ENCODE peak calls at places on chromosome 16, in ten cellular contexts. One of them, this sample, is unnamed.

GRCh38 chr16:67475051-67475450 is 5.9 kb downstream of the ATP6V0D1 start:
- DNase-seq in activated naive CD8-positive, alpha-beta T cell treated with anti-CD3 and anti-CD28 coated beads for 36 hours: no peak
- DNase-seq in activated CD4-positive, alpha-beta T cell treated with anti-CD3 and anti-CD28 coated beads, Interleukin-2, amount 10 ng/mL, durations not matched to agents 7 days and 5 days: no peak
- DNase-seq in activated naive CD4-positive, alpha-beta T cell: no peak
- DNase-seq in NCI-H1092 treated with DMSO at 0.1 percent for 48 hours: peak
- DNase-seq in neural crest cell: no peak
- DNase-seq in amygdala: no peak
- DNase-seq in HT-29: no peak
- DNase-seq in activated CD8-positive, alpha-beta memory T cell treated with anti-CD3 and anti-CD28 coated beads for 1 hour: no peak
- DNase-seq in stimulated activated CD8-positive, alpha-beta memory T cell treated with anti-CD3 and anti-CD28 coated beads, Interleukin-2, amount 100 ng/mL, for 48 hours: no peak
- DNase-seq in this sample: no peak

GRCh38 chr16:78543066-78543465 is 443.6 kb downstream of the WWOX start:
- DNase-seq in activated naive CD8-positive, alpha-beta T cell treated with anti-CD3 and anti-CD28 coated beads for 36 hours: no peak
- DNase-seq in activated CD4-positive, alpha-beta T cell treated with anti-CD3 and anti-CD28 coated beads, Interleukin-2, amount 10 ng/mL, durations not matched to agents 7 days and 5 days: no peak
- DNase-seq in activated naive CD4-positive, alpha-beta T cell: no peak
- DNase-seq in NCI-H1092 treated with DMSO at 0.1 percent for 48 hours: no peak
- DNase-seq in neural crest cell: no peak
- DNase-seq in amygdala: no peak
- DNase-seq in HT-29: no peak
- DNase-seq in activated CD8-positive, alpha-beta memory T cell treated with anti-CD3 and anti-CD28 coated beads for 1 hour: no peak
- DNase-seq in stimulated activated CD8-positive, alpha-beta memory T cell treated with anti-CD3 and anti-CD28 coated beads, Interleukin-2, amount 100 ng/mL, for 48 hours: no peak
- DNase-seq in this sample: no peak

GRCh38 chr16:57568173-57568678 is 25.8 kb downstream of the ADGRG5 start:
- DNase-seq in activated naive CD8-positive, alpha-beta T cell treated with anti-CD3 and anti-CD28 coated beads for 36 hours: no peak
- DNase-seq in activated CD4-positive, alpha-beta T cell treated with anti-CD3 and anti-CD28 coated beads, Interleukin-2, amount 10 ng/mL, durations not matched to agents 7 days and 5 days: no peak
- DNase-seq in activated naive CD4-positive, alpha-beta T cell: no peak
- DNase-seq in NCI-H1092 treated with DMSO at 0.1 percent for 48 hours: no peak
- DNase-seq in neural crest cell: no peak
- DNase-seq in amygdala: no peak
- DNase-seq in HT-29: no peak
- DNase-seq in activated CD8-positive, alpha-beta memory T cell treated with anti-CD3 and anti-CD28 coated beads for 1 hour: no peak
- DNase-seq in stimulated activated CD8-positive, alpha-beta memory T cell treated with anti-CD3 and anti-CD28 coated beads, Interleukin-2, amount 100 ng/mL, for 48 hours: no peak
- DNase-seq in this sample: no peak

GRCh38 chr16:9372934-9373890 is 281.8 kb downstream of the HAPSTR1 start:
- DNase-seq in activated naive CD8-positive, alpha-beta T cell treated with anti-CD3 and anti-CD28 coated beads for 36 hours: no peak
- DNase-seq in activated CD4-positive, alpha-beta T cell treated with anti-CD3 and anti-CD28 coated beads, Interleukin-2, amount 10 ng/mL, durations not matched to agents 7 days and 5 days: no peak
- DNase-seq in activated naive CD4-positive, alpha-beta T cell: no peak
- DNase-seq in NCI-H1092 treated with DMSO at 0.1 percent for 48 hours: no peak
- DNase-seq in neural crest cell: no peak
- DNase-seq in amygdala: no peak
- DNase-seq in HT-29: no peak
- DNase-seq in activated CD8-positive, alpha-beta memory T cell treated with anti-CD3 and anti-CD28 coated beads for 1 hour: no peak
- DNase-seq in stimulated activated CD8-positive, alpha-beta memory T cell treated with anti-CD3 and anti-CD28 coated beads, Interleukin-2, amount 100 ng/mL, for 48 hours: no peak
- DNase-seq in this sample: no peak

GRCh38 chr16:2194852-2195315 is 1.5 kb downstream of the CASKIN1 start:
- DNase-seq in activated naive CD8-positive, alpha-beta T cell treated with anti-CD3 and anti-CD28 coated beads for 36 hours: peak
- DNase-seq in activated CD4-positive, alpha-beta T cell treated with anti-CD3 and anti-CD28 coated beads, Interleukin-2, amount 10 ng/mL, durations not matched to agents 7 days and 5 days: peak
- DNase-seq in activated naive CD4-positive, alpha-beta T cell: no peak
- DNase-seq in NCI-H1092 treated with DMSO at 0.1 percent for 48 hours: peak
- DNase-seq in neural crest cell: no peak
- DNase-seq in amygdala: no peak
- DNase-seq in HT-29: peak
- DNase-seq in activated CD8-positive, alpha-beta memory T cell treated with anti-CD3 and anti-CD28 coated beads for 1 hour: no peak
- DNase-seq in stimulated activated CD8-positive, alpha-beta memory T cell treated with anti-CD3 and anti-CD28 coated beads, Interleukin-2, amount 100 ng/mL, for 48 hours: no peak
- DNase-seq in this sample: peak

GRCh38 chr16:85168732-85169256 is 56.5 kb upstream of the CIBAR2 start:
- DNase-seq in activated naive CD8-positive, alpha-beta T cell treated with anti-CD3 and anti-CD28 coated beads for 36 hours: no peak
- DNase-seq in activated CD4-positive, alpha-beta T cell treated with anti-CD3 and anti-CD28 coated beads, Interleukin-2, amount 10 ng/mL, durations not matched to agents 7 days and 5 days: no peak
- DNase-seq in activated naive CD4-positive, alpha-beta T cell: no peak
- DNase-seq in NCI-H1092 treated with DMSO at 0.1 percent for 48 hours: peak
- DNase-seq in neural crest cell: peak
- DNase-seq in amygdala: no peak
- DNase-seq in HT-29: no peak
- DNase-seq in activated CD8-positive, alpha-beta memory T cell treated with anti-CD3 and anti-CD28 coated beads for 1 hour: no peak
- DNase-seq in stimulated activated CD8-positive, alpha-beta memory T cell treated with anti-CD3 and anti-CD28 coated beads, Interleukin-2, amount 100 ng/mL, for 48 hours: no peak
- DNase-seq in this sample: peak

GRCh38 chr16:79757968-79758367 is 157.4 kb upstream of the MAF start:
- DNase-seq in activated naive CD8-positive, alpha-beta T cell treated with anti-CD3 and anti-CD28 coated beads for 36 hours: no peak
- DNase-seq in activated CD4-positive, alpha-beta T cell treated with anti-CD3 and anti-CD28 coated beads, Interleukin-2, amount 10 ng/mL, durations not matched to agents 7 days and 5 days: no peak
- DNase-seq in activated naive CD4-positive, alpha-beta T cell: no peak
- DNase-seq in NCI-H1092 treated with DMSO at 0.1 percent for 48 hours: no peak
- DNase-seq in neural crest cell: no peak
- DNase-seq in amygdala: no peak
- DNase-seq in HT-29: no peak
- DNase-seq in activated CD8-positive, alpha-beta memory T cell treated with anti-CD3 and anti-CD28 coated beads for 1 hour: no peak
- DNase-seq in stimulated activated CD8-positive, alpha-beta memory T cell treated with anti-CD3 and anti-CD28 coated beads, Interleukin-2, amount 100 ng/mL, for 48 hours: no peak
- DNase-seq in this sample: no peak

GRCh38 chr16:88870608-88871348 is 4.3 kb upstream of the PABPN1L start:
- DNase-seq in activated naive CD8-positive, alpha-beta T cell treated with anti-CD3 and anti-CD28 coated beads for 36 hours: no peak
- DNase-seq in activated CD4-positive, alpha-beta T cell treated with anti-CD3 and anti-CD28 coated beads, Interleukin-2, amount 10 ng/mL, durations not matched to agents 7 days and 5 days: no peak
- DNase-seq in activated naive CD4-positive, alpha-beta T cell: no peak
- DNase-seq in NCI-H1092 treated with DMSO at 0.1 percent for 48 hours: no peak
- DNase-seq in neural crest cell: no peak
- DNase-seq in amygdala: no peak
- DNase-seq in HT-29: no peak
- DNase-seq in activated CD8-positive, alpha-beta memory T cell treated with anti-CD3 and anti-CD28 coated beads for 1 hour: no peak
- DNase-seq in stimulated activated CD8-positive, alpha-beta memory T cell treated with anti-CD3 and anti-CD28 coated beads, Interleukin-2, amount 100 ng/mL, for 48 hours: no peak
- DNase-seq in this sample: no peak

GRCh38 chr16:72844225-72844920 is 203.6 kb downstream of the ZFHX3 start:
- DNase-seq in activated naive CD8-positive, alpha-beta T cell treated with anti-CD3 and anti-CD28 coated beads for 36 hours: no peak
- DNase-seq in activated CD4-positive, alpha-beta T cell treated with anti-CD3 and anti-CD28 coated beads, Interleukin-2, amount 10 ng/mL, durations not matched to agents 7 days and 5 days: no peak
- DNase-seq in activated naive CD4-positive, alpha-beta T cell: no peak
- DNase-seq in NCI-H1092 treated with DMSO at 0.1 percent for 48 hours: no peak
- DNase-seq in neural crest cell: no peak
- DNase-seq in amygdala: no peak
- DNase-seq in HT-29: no peak
- DNase-seq in activated CD8-positive, alpha-beta memory T cell treated with anti-CD3 and anti-CD28 coated beads for 1 hour: no peak
- DNase-seq in stimulated activated CD8-positive, alpha-beta memory T cell treated with anti-CD3 and anti-CD28 coated beads, Interleukin-2, amount 100 ng/mL, for 48 hours: no peak
- DNase-seq in this sample: no peak

GRCh38 chr16:4979736-4980660 is 21.9 kb downstream of the SEC14L5 start:
- DNase-seq in activated naive CD8-positive, alpha-beta T cell treated with anti-CD3 and anti-CD28 coated beads for 36 hours: no peak
- DNase-seq in activated CD4-positive, alpha-beta T cell treated with anti-CD3 and anti-CD28 coated beads, Interleukin-2, amount 10 ng/mL, durations not matched to agents 7 days and 5 days: no peak
- DNase-seq in activated naive CD4-positive, alpha-beta T cell: no peak
- DNase-seq in NCI-H1092 treated with DMSO at 0.1 percent for 48 hours: no peak
- DNase-seq in neural crest cell: no peak
- DNase-seq in amygdala: no peak
- DNase-seq in HT-29: no peak
- DNase-seq in activated CD8-positive, alpha-beta memory T cell treated with anti-CD3 and anti-CD28 coated beads for 1 hour: no peak
- DNase-seq in stimulated activated CD8-positive, alpha-beta memory T cell treated with anti-CD3 and anti-CD28 coated beads, Interleukin-2, amount 100 ng/mL, for 48 hours: no peak
- DNase-seq in this sample: no peak

This sample was measured in stimulated activated naive CD8-positive, alpha-beta T cell treated with anti-CD3 and anti-CD28 coated beads, Interleukin-15, Interleukin-2, amounts not matched to agents 100 U/mL and 50 U/mL, for 24 hours.